ENCODE peak calls at places on chromosomes 11 and 22, in ten cellular contexts. M, A, N, U, P, O, Q, C, Z and F are unnamed samples. For H3K27me3, the result is how much of the 10 kb centered on the place peaks cover.

GRCh38 chr11:78202733-78203167 is 14.0 kb downstream of the USP35 start:
- DNase-seq in N (no peak), O (peak), Q (no peak), A (no peak), U (no peak), C (no peak), M (no peak), P (no peak), Z (peak), F (no peak)

GRCh38 chr22:24801906-24802504 is 4.0 kb upstream of the SGSM1 start:
- DNase-seq in A (no peak), C (no peak), Z (no peak), U (no peak), O (no peak), P (no peak), M (no peak), Q (no peak), N (no peak), F (no peak)

GRCh38 chr11:125625594-125626380 is 824 bp downstream of the CHEK1 start:
- DNase-seq in U (peak), Q (peak), N (peak), C (peak), A (peak), Z (peak), P (peak), M (peak), O (peak), F (peak)

GRCh38 chr22:42637555-42637954 is 2.8 kb downstream of the ATP5MGL start:
- DNase-seq in Z (no peak), U (no peak), Q (no peak), C (no peak), M (no peak), N (no peak), O (no peak), A (no peak), P (no peak), F (no peak)

GRCh38 chr11:63564785-63565350 is 1.7 kb upstream of the PLAAT2 start:
- DNase-seq in M (peak), P (no peak), C (no peak), O (no peak), A (peak), N (no peak), U (no peak), Q (no peak), Z (no peak), F (peak)

GRCh38 chr22:31897842-31898241 is 46.5 kb upstream of the YWHAH start:
- DNase-seq in O (no peak), Q (no peak), U (peak), M (no peak), Z (peak), N (peak), P (no peak), A (no peak), C (no peak), F (no peak)

GRCh38 chr11:34576331-34576730 is 44.6 kb upstream of the EHF start:
- DNase-seq in A (no peak), C (no peak), O (no peak), M (no peak), Q (no peak), Z (no peak), P (no peak), U (no peak), N (no peak), F (no peak)

GRCh38 chr11:61897387-61898246 is 6.3 kb upstream of the FADS3 start:
- DNase-seq in N (peak), P (no peak), U (peak), A (peak), Z (peak), O (peak), C (no peak), Q (peak), M (peak), F (peak)

GRCh38 chr22:25091449-25091848 is 108.2 kb upstream of the CRYBB3 start:
- DNase-seq in M (no peak), O (no peak), A (no peak), N (peak), U (no peak), Z (no peak), P (no peak), Q (no peak), C (no peak), F (no peak)

GRCh38 chr22:30640839-30641430 is 5.4 kb downstream of the SLC35E4 start:
- DNase-seq in U (no peak), O (no peak), C (no peak), P (no peak), A (no peak), Q (no peak), M (no peak), Z (no peak), N (no peak), F (no peak)

GRCh38 chr11:133946541-133947297 is 10.0 kb downstream of the IGSF9B start:
- DNase-seq in N (no peak), U (peak), O (no peak), P (no peak), Z (peak), Q (no peak), M (no peak), A (no peak), C (no peak), F (no peak)

GRCh38 chr22:41330169-41330568 is 28.8 kb downstream of the ZC3H7B start:
- DNase-seq in O (no peak), Q (no peak), N (no peak), M (no peak), Z (no peak), C (no peak), A (no peak), P (no peak), U (no peak), F (no peak)

GRCh38 chr11:60725592-60725991 is 1.1 kb downstream of the MS4A18 start:
- DNase-seq in Q (no peak), M (no peak), U (no peak), C (no peak), N (no peak), P (no peak), O (no peak), A (no peak), Z (no peak), F (no peak)

GRCh38 chr22:47676685-47677084 is 914.2 kb downstream of the TBC1D22A start:
- DNase-seq in Q (no peak), C (peak), Z (no peak), M (no peak), A (no peak), P (no peak), N (no peak), O (no peak), U (no peak), F (no peak)

GRCh38 chr22:32810241-32811133 is 9.0 kb downstream of the TIMP3 start:
- DNase-seq in Z (no peak), A (no peak), U (peak), M (no peak), P (no peak), N (no peak), O (peak), Q (no peak), C (no peak), F (no peak)

GRCh38 chr11:34052608-34053160 is 1.2 kb downstream of the CAPRIN1 start:
- DNase-seq in Q (no peak), C (peak), O (peak), P (no peak), M (peak), N (no peak), Z (peak), A (peak), U (peak), F (peak)

GRCh38 chr11:111635706-111636045 is 33.4 kb downstream of the SIK2 start:
- DNase-seq in O (peak), Q (no peak), Z (no peak), M (peak), A (no peak), U (no peak), C (no peak), P (no peak), N (no peak), F (no peak)

GRCh38 chr11:44766112-44766971 is 39.6 kb downstream of the TSPAN18 start:
- DNase-seq in A (peak), Q (no peak), U (peak), M (no peak), O (no peak), P (no peak), N (peak), Z (no peak), C (no peak), F (no peak)

GRCh38 chr22:50444663-50445062 is 30.2 kb downstream of the SBF1 start:
- DNase-seq in N (peak), M (peak), C (no peak), O (no peak), Z (no peak), A (peak), P (peak), Q (no peak), U (no peak), F (no peak)

GRCh38 chr22:46592390-46592872 is 27.8 kb upstream of the GRAMD4 start:
- DNase-seq in A (no peak), N (peak), Z (peak), M (peak), U (no peak), C (no peak), Q (no peak), O (peak), P (no peak), F (no peak)

GRCh38 chr22:38513063-38513462 is 7.0 kb upstream of the DDX17 start:
- DNase-seq in A (no peak), Z (peak), P (no peak), Q (no peak), O (no peak), C (no peak), U (peak), M (peak), N (no peak), F (no peak)

GRCh38 chr11:75627879-75628668 is 40.8 kb downstream of the MAP6 start:
- DNase-seq in C (no peak), Q (no peak), N (no peak), M (no peak), P (no peak), O (no peak), U (peak), Z (no peak), A (no peak), F (no peak)

GRCh38 chr11:16603890-16604783 is 134.3 kb upstream of the C11orf58 start:
- DNase-seq in U (peak), Q (no peak), C (no peak), M (peak), A (peak), Z (peak), P (no peak), N (no peak), O (peak), F (peak)
- H3K27me3 ChIP-seq in U (half or more), Q (under half), C (under half), M (half or more), A (half or more), Z (under half), P (half or more), N (under half), O (half or more), F (under half)

GRCh38 chr11:57752954-57753353 is 1.3 kb upstream of the BTBD18 start:
- DNase-seq in A (no peak), M (no peak), Z (no peak), P (no peak), N (no peak), Q (no peak), U (peak), O (no peak), C (no peak), F (no peak)

GRCh38 chr11:57746920-57747319 is 4.7 kb downstream of the BTBD18 start:
- DNase-seq in O (no peak), C (no peak), M (no peak), P (no peak), Z (no peak), A (no peak), Q (no peak), U (no peak), N (no peak), F (no peak)

GRCh38 chr11:57751676-57752253 is at the start of gene BTBD18:
- DNase-seq in C (no peak), U (peak), O (no peak), P (no peak), N (peak), A (peak), Z (no peak), M (peak), Q (no peak), F (peak)
- TF ChIP-seq POLR2AphosphoS5 in C (no peak), U (no peak), O (no peak), P (no peak), N (no peak), A (no peak), Z (no peak), M (no peak), Q (no peak), F (peak)

GRCh38 chr11:2450321-2451041 is 5.7 kb downstream of the KCNQ1 start:
- DNase-seq in C (no peak), M (no peak), U (no peak), Z (peak), Q (no peak), O (no peak), P (no peak), A (no peak), N (no peak), F (no peak)
- H3K27me3 ChIP-seq in C (under half), M (under half), U (half or more), Z (under half), Q (under half), O (under half), P (under half), A (half or more), N (under half), F (under half)

DNA sequence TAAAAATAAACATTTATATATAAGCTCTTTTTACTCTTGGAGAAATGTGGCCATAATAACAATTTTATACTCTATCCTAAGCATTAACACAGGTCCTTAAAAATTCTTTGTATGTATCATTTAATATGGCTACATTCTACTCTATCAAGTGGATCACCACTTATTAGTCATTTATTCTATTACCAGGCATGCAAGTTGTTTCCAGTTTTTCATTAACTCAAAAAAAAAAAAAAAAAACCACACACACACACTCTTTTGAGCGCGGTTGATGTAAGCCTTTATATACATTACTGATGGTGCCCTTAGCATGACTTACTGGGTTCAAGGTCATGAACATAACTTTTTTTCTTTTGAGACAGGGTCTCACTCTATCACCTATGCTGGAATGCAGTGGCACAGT is 47.1 kb upstream of the MICAL2 start:
- DNase-seq in M (no peak), P (no peak), N (no peak), Z (no peak), U (no peak), Q (no peak), O (no peak), A (no peak), C (no peak), F (no peak)
- TF ChIP-seq POLR2AphosphoS5 in M (no peak), P (no peak), N (no peak), Z (no peak), U (no peak), Q (no peak), O (no peak), A (no peak), C (no peak), F (no peak)

DNA sequence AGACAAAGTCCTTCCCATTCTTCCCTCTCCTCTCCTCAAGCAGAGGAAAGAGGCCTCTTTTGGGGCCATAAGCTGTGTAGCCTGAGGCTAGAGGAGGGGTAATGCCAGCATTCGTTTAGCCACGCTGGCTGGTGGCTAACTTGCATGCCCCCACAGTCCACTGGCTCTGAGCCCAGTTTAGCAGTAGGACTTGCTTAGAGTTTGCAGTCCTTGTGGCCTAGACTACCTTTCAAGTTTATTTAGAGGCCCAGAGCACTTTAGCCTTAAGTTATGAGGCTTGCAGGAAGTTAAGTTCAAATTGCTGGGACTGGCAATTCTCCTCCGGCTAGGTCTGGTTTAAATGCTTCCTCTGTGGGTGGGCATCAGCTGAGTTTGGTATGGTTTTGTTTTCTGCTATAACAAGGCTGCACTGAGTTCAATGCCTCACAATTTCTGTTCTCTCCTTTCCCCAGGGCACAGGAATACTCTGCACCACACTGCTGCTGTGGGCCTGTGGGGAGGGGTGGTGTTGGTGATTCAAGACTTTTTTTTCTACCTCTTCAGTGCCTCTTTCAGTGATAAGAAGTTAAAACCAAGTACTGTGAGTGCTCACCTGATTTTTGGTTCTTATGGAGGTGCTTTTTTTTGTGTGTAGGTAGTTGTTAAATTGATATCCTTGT is 281.0 kb upstream of the C11orf87 start:
- DNase-seq in N (no peak), O (no peak), Q (no peak), P (no peak), M (no peak), C (no peak), A (no peak), Z (no peak), U (no peak), F (no peak)
- H3K27me3 ChIP-seq in N (under half), O (under half), Q (under half), P (under half), M (under half), C (under half), A (under half), Z (under half), U (under half), F (under half)

DNA sequence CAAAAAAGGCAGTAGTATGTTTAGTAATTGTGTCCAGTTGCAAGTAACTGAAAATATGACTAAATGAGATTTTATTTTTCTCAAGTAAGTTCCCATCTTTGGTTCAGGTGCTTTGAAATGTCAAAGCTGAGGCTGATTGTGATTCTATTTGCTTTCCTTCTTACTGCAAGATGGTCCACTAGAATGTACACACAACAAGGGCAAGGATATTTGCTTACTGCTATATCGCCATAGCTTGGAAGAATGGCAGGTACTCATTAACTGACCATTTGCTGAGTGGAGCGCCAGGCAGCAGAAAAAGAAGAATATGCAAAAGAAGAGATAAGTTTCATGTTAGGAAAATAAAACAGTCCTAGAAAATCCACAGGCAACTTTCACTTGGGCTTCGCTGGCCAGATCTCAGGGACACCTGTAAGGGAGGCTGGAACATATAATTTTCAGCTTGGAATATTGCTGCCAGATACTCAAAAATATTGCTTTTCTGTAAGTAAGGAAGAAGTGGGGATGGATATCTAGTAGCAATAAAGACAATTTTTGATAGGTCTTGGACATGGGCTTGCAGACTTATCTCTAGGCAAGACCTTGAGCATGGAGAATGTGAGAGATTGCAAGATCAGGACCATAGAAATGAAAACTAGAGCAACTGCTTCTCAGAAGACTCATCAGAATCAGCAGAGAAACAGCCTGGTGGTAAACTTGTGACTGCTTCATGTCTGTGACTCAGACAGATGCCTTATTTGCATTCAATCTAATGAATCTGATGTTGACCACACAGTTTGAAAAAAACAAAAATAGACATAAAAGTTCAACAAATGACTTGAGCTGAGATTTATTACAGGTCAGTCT is 44.8 kb upstream of the OR9Q1 start:
- DNase-seq in P (no peak), M (no peak), N (no peak), C (no peak), Z (no peak), A (no peak), O (no peak), Q (no peak), U (no peak), F (no peak)
- TF ChIP-seq POLR2AphosphoS5 in P (no peak), M (no peak), N (no peak), C (no peak), Z (no peak), A (no peak), O (no peak), Q (no peak), U (no peak), F (no peak)

DNA sequence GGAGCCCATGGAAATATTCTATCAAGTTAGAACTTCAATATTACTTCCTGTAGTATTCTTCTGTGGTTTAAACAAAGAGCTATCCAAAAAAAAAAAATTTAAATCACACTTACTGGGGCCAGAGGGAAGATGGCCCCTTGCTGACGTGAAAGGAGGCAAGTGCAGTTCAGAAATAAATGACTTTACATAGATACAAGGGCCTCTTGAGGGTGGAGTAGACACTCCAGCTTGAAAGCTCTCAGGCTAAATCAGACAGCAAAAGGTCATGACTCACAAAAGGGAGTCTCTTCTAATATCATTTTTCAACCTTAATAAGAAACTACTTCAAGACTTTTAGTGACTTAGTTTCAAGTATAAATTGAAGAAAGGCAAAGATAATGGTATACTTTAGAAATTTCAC is 1160.3 kb downstream of the FAM181B start:
- DNase-seq in Q (no peak), N (no peak), U (no peak), P (no peak), A (no peak), Z (no peak), C (no peak), O (no peak), M (no peak), F (no peak)
- H3K27me3 ChIP-seq in Q (under half), N (under half), U (under half), P (under half), A (under half), Z (under half), C (under half), O (under half), M (under half), F (under half)

GRCh38 chr11:110186456-110186855 is 93.3 kb downstream of the ZC3H12C start:
- DNase-seq in P (no peak), Z (no peak), A (no peak), N (no peak), M (no peak), Q (no peak), C (no peak), O (no peak), U (no peak), F (no peak)

GRCh38 chr11:110184466-110184865 is 91.3 kb downstream of the ZC3H12C start:
- DNase-seq in A (no peak), U (no peak), O (no peak), P (no peak), Q (no peak), N (no peak), Z (no peak), M (no peak), C (no peak), F (no peak)

GRCh38 chr11:110186867-110187266 is 93.7 kb downstream of the ZC3H12C start:
- DNase-seq in O (no peak), Q (no peak), Z (no peak), C (no peak), P (no peak), A (no peak), N (no peak), U (no peak), M (no peak), F (no peak)

GRCh38 chr11:110185599-110185998 is 92.4 kb downstream of the ZC3H12C start:
- DNase-seq in N (no peak), P (no peak), Q (no peak), M (no peak), O (no peak), A (no peak), Z (no peak), U (no peak), C (no peak), F (no peak)

GRCh38 chr11:110184974-110185597 is 91.9 kb downstream of the ZC3H12C start:
- DNase-seq in Q (no peak), M (no peak), O (no peak), Z (no peak), C (no peak), N (peak), P (peak), U (no peak), A (no peak), F (no peak)
- TF ChIP-seq POLR2AphosphoS5 in Q (no peak), M (no peak), O (no peak), Z (no peak), C (no peak), N (peak), P (no peak), U (no peak), A (no peak), F (no peak)